ENCODE peak calls at places on chromosomes 6 and 20, in nine cellular contexts. Z, C, P, X, L, K, V, S and H are unnamed samples.

GRCh38 chr6:80872194-80872950 is 765.9 kb downstream of the BCKDHB start:
- DNase-seq in S (peak), V (no peak), P (no peak), K (no peak), C (no peak), Z (no peak), L (no peak), X (no peak), H (peak)

GRCh38 chr6:20686142-20686541 is 151.9 kb downstream of the CDKAL1 start:
- DNase-seq in X (no peak), K (no peak), V (no peak), Z (no peak), C (no peak), S (no peak), L (no peak), P (no peak), H (no peak)

GRCh38 chr6:25027221-25027916 is 91.6 kb upstream of the RIPOR2 start:
- DNase-seq in L (no peak), Z (no peak), V (peak), C (no peak), S (peak), X (no peak), P (no peak), K (no peak), H (no peak)

GRCh38 chr6:167898673-167899311 is 72.1 kb downstream of the AFDN start:
- DNase-seq in C (peak), S (no peak), K (no peak), V (no peak), L (no peak), X (no peak), Z (peak), P (peak), H (peak)

GRCh38 chr20:15033269-15033668 is 695.9 kb upstream of the FLRT3 start:
- DNase-seq in X (no peak), C (no peak), K (no peak), S (no peak), V (no peak), L (no peak), P (no peak), Z (no peak), H (no peak)

GRCh38 chr6:167795874-167796667 is 30.6 kb upstream of the AFDN start:
- DNase-seq in P (no peak), K (no peak), L (peak), C (no peak), V (peak), X (peak), S (peak), Z (no peak), H (peak)

GRCh38 chr6:6005467-6006427 is 978 bp downstream of the NRN1 start:
- DNase-seq in S (no peak), P (no peak), C (no peak), Z (no peak), K (no peak), L (no peak), X (no peak), V (no peak), H (no peak)

GRCh38 chr6:52013035-52013434 is 74.4 kb downstream of the PKHD1 start:
- DNase-seq in K (no peak), X (no peak), L (no peak), Z (peak), P (no peak), S (no peak), V (no peak), C (no peak), H (no peak)

GRCh38 chr6:15879372-15880261 is 216.8 kb upstream of the DTNBP1 start:
- DNase-seq in C (peak), X (no peak), L (no peak), V (peak), K (no peak), S (peak), P (peak), Z (peak), H (peak)

GRCh38 chr6:5869676-5870075 is 137.0 kb downstream of the NRN1 start:
- DNase-seq in L (no peak), C (no peak), S (no peak), X (no peak), Z (no peak), P (no peak), V (no peak), K (no peak), H (no peak)

GRCh38 chr6:77290798-77291197 is 172.5 kb downstream of the HTR1B start:
- DNase-seq in Z (peak), X (no peak), L (no peak), C (no peak), V (no peak), K (no peak), P (no peak), S (no peak), H (no peak)

GRCh38 chr6:118999494-118999893 is 64.5 kb upstream of the MCM9 start:
- DNase-seq in S (no peak), K (no peak), P (no peak), Z (no peak), X (no peak), C (no peak), L (no peak), V (no peak), H (no peak)

GRCh38 chr20:32141465-32141980 is 32.0 kb downstream of the TM9SF4 start:
- DNase-seq in P (no peak), L (no peak), X (no peak), V (no peak), C (no peak), S (no peak), Z (no peak), K (no peak), H (no peak)

GRCh38 chr6:147055821-147056392 is 148.3 kb upstream of the STXBP5 start:
- DNase-seq in Z (no peak), P (no peak), C (no peak), X (no peak), K (no peak), V (no peak), L (no peak), S (no peak), H (no peak)

GRCh38 chr6:129368076-129368475 is 341.9 kb downstream of the ARHGAP18 start:
- DNase-seq in L (no peak), K (no peak), V (no peak), C (no peak), P (no peak), X (no peak), S (no peak), Z (no peak), H (no peak)

GRCh38 chr6:13573669-13574110 is 711 bp upstream of the SIRT5 start:
- DNase-seq in P (no peak), Z (peak), V (peak), K (peak), X (no peak), L (peak), C (peak), S (peak), H (peak)

GRCh38 chr20:9989066-9989724 is 45.6 kb upstream of the ANKEF1 start:
- DNase-seq in C (no peak), K (no peak), V (no peak), L (no peak), X (no peak), Z (peak), S (no peak), P (peak), H (peak)

GRCh38 chr6:167152858-167153257 is 4.9 kb downstream of the GPR31 start:
- DNase-seq in V (no peak), X (no peak), S (no peak), L (no peak), P (no peak), Z (no peak), K (no peak), C (no peak), H (no peak)

GRCh38 chr20:63101781-63102719 is 95.3 kb upstream of the BHLHE23 start:
- DNase-seq in V (peak), C (peak), K (no peak), Z (peak), X (peak), P (no peak), L (no peak), S (peak), H (peak)

GRCh38 chr20:18943542-18943941 is 130.0 kb downstream of the SCP2D1 start:
- DNase-seq in C (no peak), P (no peak), V (no peak), Z (no peak), K (peak), S (no peak), L (no peak), X (peak), H (no peak)

GRCh38 chr6:39530201-39530759 is 194.9 kb downstream of the KIF6 start:
- DNase-seq in P (no peak), S (peak), V (no peak), K (no peak), C (no peak), L (no peak), Z (peak), X (no peak), H (peak)

GRCh38 chr6:15110721-15111354 is 135.0 kb upstream of the JARID2 start:
- DNase-seq in C (no peak), Z (peak), V (no peak), L (no peak), X (no peak), P (no peak), K (no peak), S (no peak), H (no peak)

GRCh38 chr6:7827142-7827541 is 83.4 kb downstream of the TXNDC5 start:
- DNase-seq in P (no peak), K (no peak), V (no peak), X (no peak), S (no peak), C (no peak), L (no peak), Z (peak), H (peak)

GRCh38 chr6:167932468-167933276 is 64.8 kb upstream of the KIF25 start:
- DNase-seq in C (no peak), S (peak), L (peak), Z (no peak), X (no peak), K (no peak), V (no peak), P (peak), H (peak)

GRCh38 chr6:4021133-4021861 is 57.6 kb downstream of the FAM217A start:
- DNase-seq in S (peak), C (peak), K (peak), L (peak), V (peak), X (peak), Z (peak), P (peak), H (peak)

GRCh38 chr6:17061097-17061496 is 40.8 kb upstream of the STMND1 start:
- DNase-seq in L (no peak), X (no peak), V (no peak), S (no peak), K (no peak), C (no peak), Z (no peak), P (no peak), H (no peak)

GRCh38 chr20:16404171-16404570 is 169.1 kb downstream of the KIF16B start:
- DNase-seq in Z (no peak), C (no peak), K (no peak), S (no peak), V (no peak), X (no peak), L (no peak), P (no peak), H (no peak)

GRCh38 chr6:111975501-111975900 is 78.4 kb upstream of the CCN6 start:
- DNase-seq in X (no peak), Z (no peak), V (no peak), L (no peak), S (no peak), C (no peak), K (no peak), P (no peak), H (no peak)

GRCh38 chr6:111972714-111973678 is 80.9 kb upstream of the CCN6 start:
- DNase-seq in C (no peak), K (peak), V (no peak), Z (peak), L (no peak), S (no peak), X (no peak), P (peak), H (peak)

GRCh38 chr6:111978826-111979225 is 75.1 kb upstream of the CCN6 start:
- DNase-seq in P (no peak), X (no peak), S (no peak), V (no peak), C (no peak), K (no peak), Z (no peak), L (no peak), H (no peak)

GRCh38 chr6:111973897-111974639 is 79.8 kb upstream of the CCN6 start:
- DNase-seq in V (no peak), C (no peak), L (no peak), S (no peak), P (no peak), Z (peak), X (no peak), K (no peak), H (peak)

DNA sequence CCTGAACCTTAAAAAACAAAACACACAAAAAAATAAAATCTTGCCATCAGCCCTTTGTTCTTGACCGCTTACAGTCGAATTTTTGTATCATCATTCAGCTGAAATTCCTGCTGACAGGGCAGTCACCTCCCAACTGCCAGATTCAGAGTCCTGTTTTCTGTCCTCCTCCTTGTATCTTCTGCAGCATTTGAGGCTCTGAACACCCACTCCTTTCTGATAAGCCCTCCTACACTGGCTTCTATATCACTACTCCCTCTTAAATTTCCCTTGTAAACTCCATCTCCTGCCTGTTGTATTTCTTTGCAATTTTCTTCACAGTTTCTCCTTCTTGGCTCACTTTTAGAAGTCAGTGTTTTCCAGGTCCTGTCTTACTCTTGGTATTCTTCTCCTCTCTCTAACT is 77.7 kb upstream of the CCN6 start:
- DNase-seq in X (no peak), C (no peak), L (no peak), S (no peak), K (no peak), V (no peak), P (no peak), Z (no peak), H (no peak)
- TF ChIP-seq CTCF in X (no peak), C (no peak), L (no peak), S (no peak), K (no peak), V (no peak), P (no peak), Z (no peak), H (no peak)

GRCh38 chr20:35604444-35604750 is 11.2 kb upstream of the SPAG4 start:
- DNase-seq in L (peak), C (peak), K (no peak), P (no peak), V (no peak), X (no peak), Z (no peak), S (peak), H (peak)
- TF ChIP-seq CTCF in L (peak), C (peak), K (no peak), P (peak), V (no peak), X (peak), Z (peak), S (peak), H (peak)

GRCh38 chr20:41690702-41691101 is 72.5 kb upstream of the CHD6 start:
- DNase-seq in V (no peak), K (no peak), X (no peak), P (no peak), Z (no peak), C (no peak), L (no peak), S (no peak), H (no peak)
- TF ChIP-seq CTCF in V (no peak), K (no peak), X (no peak), P (no peak), Z (no peak), C (no peak), L (no peak), S (no peak), H (no peak)

GRCh38 chr6:121236984-121237383 is 97.3 kb downstream of the TBC1D32 start:
- DNase-seq in V (no peak), X (no peak), L (no peak), K (no peak), Z (no peak), S (no peak), P (no peak), C (no peak), H (peak)
- TF ChIP-seq CTCF in V (no peak), X (peak), L (no peak), K (peak), Z (no peak), S (no peak), P (no peak), C (no peak), H (peak)

GRCh38 chr6:170295519-170296422 is 4.9 kb upstream of the DLL1 start:
- DNase-seq in V (peak), K (no peak), X (no peak), C (peak), S (peak), P (no peak), L (no peak), Z (no peak), H (no peak)

GRCh38 chr6:170298688-170299087 is 7.8 kb upstream of the DLL1 start:
- DNase-seq in K (no peak), L (no peak), P (no peak), S (no peak), Z (no peak), V (no peak), X (no peak), C (no peak), H (no peak)

GRCh38 chr6:170296423-170296745 is 5.5 kb upstream of the DLL1 start:
- DNase-seq in X (no peak), P (no peak), Z (no peak), K (no peak), L (no peak), V (no peak), C (no peak), S (no peak), H (no peak)

GRCh38 chr6:170297577-170298330 is 6.9 kb upstream of the DLL1 start:
- DNase-seq in K (no peak), C (no peak), L (no peak), X (no peak), S (no peak), Z (no peak), P (no peak), V (no peak), H (no peak)

DNA sequence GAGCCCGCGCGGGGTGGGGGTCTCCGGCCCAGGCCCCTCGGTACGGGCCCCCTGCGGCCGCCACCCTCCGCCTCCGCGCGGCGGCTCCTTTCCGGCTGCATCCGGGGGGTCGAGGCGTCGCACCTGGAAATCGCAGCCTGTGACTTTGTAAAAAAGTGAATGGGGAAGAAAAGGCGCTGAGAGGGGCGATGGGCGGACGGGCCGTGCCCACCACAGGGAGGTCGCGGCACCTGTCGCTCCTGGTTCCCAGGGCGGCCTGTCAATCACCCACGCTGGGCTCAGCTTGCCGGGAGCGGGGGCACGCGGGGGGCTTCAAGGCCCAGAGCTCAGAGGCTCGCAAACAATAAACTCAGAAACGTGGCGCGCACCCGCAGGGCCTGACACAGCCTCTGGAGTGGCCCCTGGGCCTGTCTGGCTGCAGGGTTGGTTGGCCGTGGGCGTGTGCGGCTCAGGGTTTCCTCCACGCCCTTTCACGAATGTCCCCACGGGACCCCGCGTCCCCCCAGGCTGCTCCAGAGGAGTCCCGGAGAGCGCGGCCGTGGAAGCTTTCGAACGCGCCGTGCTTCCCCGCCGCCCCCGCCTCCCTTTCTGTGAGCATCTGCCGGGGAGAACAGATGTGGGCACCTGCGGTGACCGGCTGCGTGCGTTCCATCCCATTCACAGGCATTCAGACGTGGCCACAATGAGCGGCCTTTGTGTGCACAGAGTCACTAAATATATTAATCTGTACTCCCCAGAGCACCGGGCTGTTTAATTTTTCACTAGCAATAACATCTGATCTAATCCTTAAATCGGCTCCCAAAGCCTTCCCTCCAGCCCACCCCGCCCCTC is 6.1 kb upstream of the DLL1 start:
- DNase-seq in V (no peak), X (no peak), S (no peak), L (no peak), C (no peak), K (no peak), Z (no peak), P (no peak), H (no peak)
- TF ChIP-seq CTCF in V (no peak), X (no peak), S (no peak), L (no peak), C (no peak), K (no peak), Z (no peak), P (no peak), H (no peak)

DNA sequence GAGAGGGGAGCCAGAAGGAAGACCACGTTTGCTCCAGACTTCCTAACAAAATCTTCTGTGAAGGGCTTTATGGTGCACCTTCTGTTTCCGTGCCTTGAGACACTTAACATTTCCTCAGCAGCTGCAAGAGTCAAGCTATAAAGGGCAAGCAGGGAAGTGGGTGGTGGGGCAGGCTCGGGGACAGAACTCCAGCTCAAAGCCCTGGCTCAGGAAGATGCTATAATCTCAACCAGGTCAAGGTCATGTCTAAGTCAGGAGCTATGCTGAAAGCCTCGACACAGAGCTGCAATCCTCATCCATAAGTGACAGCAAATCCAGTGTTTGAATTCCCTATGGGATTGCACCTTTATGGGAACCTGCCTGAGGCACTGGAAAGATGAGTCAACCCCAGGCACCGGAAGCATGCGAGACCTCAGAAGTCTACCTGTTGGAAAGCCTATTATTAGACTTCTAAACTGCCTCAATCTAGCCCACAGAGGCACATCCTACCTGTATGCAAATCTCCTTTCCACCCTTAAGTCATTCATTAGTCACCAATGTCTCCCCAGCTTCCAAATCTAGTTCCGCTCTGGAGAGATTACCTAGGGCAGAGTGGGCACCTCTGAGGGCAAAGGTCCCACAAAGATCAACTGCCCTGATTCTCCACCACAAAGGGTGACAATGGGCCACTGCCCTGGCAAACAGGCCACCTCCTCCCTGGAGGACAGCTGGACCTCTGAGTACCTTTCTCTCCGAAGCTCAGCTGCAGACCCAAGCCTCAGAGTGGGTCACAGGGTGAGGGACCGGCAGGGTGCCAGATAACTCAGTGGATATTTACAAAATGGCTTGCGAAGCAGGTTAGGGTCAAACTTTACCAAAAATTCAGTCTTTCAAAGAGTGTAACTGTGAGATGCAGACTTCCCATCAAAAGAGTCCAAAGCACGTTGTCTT is 287.0 kb downstream of the CDC5L start:
- DNase-seq in L (peak), C (no peak), Z (no peak), S (no peak), V (no peak), P (no peak), K (peak), X (peak), H (no peak)
- TF ChIP-seq CTCF in L (no peak), C (no peak), Z (no peak), S (no peak), V (no peak), P (no peak), K (no peak), X (no peak), H (no peak)

DNA sequence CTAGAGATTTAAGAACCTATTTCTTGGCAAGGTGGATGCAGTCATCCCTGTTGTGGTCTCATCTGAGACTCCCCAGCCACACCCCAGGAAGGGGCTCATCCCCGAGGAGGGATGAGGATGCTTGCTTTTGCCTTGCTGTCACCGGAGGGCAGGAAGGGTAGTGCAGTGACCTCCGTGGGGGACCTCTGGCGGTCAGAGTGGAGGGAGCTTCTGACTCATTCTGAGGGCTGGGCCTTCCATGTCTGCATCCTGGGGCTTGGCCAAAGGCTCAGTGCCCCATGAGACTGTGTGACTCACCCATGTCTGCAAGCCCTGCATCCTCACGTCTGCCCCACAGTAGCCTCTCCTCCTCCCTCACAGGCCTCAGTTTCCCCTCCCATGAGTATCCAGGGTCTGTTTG is 38.7 kb downstream of the UQCC2 start:
- DNase-seq in Z (peak), P (peak), V (no peak), K (peak), L (peak), C (no peak), X (peak), S (peak), H (peak)
- TF ChIP-seq CTCF in Z (peak), P (peak), V (peak), K (peak), L (peak), C (peak), X (peak), S (no peak), H (peak)